ENCODE peak calls at places on chromosomes 7 and 10, in seven cellular contexts. Y is T-helper 17 cell; B is fibroblast of the aortic adventitia; A is fibroblast of gingiva; Z is CD4-positive, alpha-beta memory T cell; X is stimulated activated CD4-positive, alpha-beta T cell treated with anti-CD3 and anti-CD28 coated beads, TNF-alpha, amount 100 ng/mL, for 24 hours; F is GM20000. U is an unnamed sample.

GRCh38 chr10:12628964-12629766 is 279.8 kb downstream of the CAMK1D start:
- DNase-seq in A (no peak), X (no peak), Z (no peak), Y (no peak), F (no peak), B (no peak), U (no peak)

GRCh38 chr7:150610193-150610592 is 22.0 kb downstream of the GIMAP6 start:
- DNase-seq in B (no peak), Z (no peak), F (no peak), X (no peak), Y (no peak), A (no peak), U (no peak)

GRCh38 chr10:96502561-96503267 is 11.0 kb downstream of the TLL2 start:
- DNase-seq in Y (no peak), Z (no peak), B (no peak), F (no peak), X (no peak), A (no peak), U (no peak)

GRCh38 chr7:18521236-18521589 is 25.7 kb downstream of the HDAC9 start:
- DNase-seq in Y (no peak), B (peak; percentile 9), X (no peak), A (no peak), Z (no peak), F (no peak), U (no peak)

GRCh38 chr10:29811751-29812427 is 177.1 kb upstream of the SVIL start:
- DNase-seq in X (no peak), A (peak; percentile 98), Z (no peak), F (no peak), B (peak; percentile 98), Y (no peak), U (no peak)

GRCh38 chr10:672139-672538 is 17.3 kb downstream of the DIP2C start:
- DNase-seq in Y (no peak), Z (no peak), X (no peak), B (no peak), A (no peak), F (no peak), U (no peak)

GRCh38 chr10:118002581-118002980 is 44.2 kb downstream of the RAB11FIP2 start:
- DNase-seq in F (no peak), Y (no peak), B (peak; percentile 17), A (no peak), Z (no peak), X (no peak), U (no peak)

GRCh38 chr7:76091506-76091905 is 43.6 kb downstream of the MDH2 start:
- DNase-seq in Z (no peak), A (no peak), X (no peak), Y (no peak), B (no peak), F (no peak), U (no peak)

GRCh38 chr10:103636492-103636891 is 143.0 kb downstream of the NEURL1 start:
- DNase-seq in B (no peak), X (no peak), Y (no peak), A (no peak), Z (no peak), F (no peak), U (no peak)

GRCh38 chr7:17697128-17697881 is 243.0 kb downstream of the SNX13 start:
- DNase-seq in A (no peak), Z (no peak), B (peak; percentile 53), X (no peak), Y (no peak), F (no peak), U (no peak)

GRCh38 chr10:75136346-75136745 is 24.9 kb downstream of the SAMD8 start:
- DNase-seq in F (no peak), B (no peak), Y (no peak), X (no peak), A (no peak), Z (no peak), U (no peak)

GRCh38 chr10:904403-904802 is 27.1 kb downstream of the LARP4B start:
- DNase-seq in F (no peak), A (no peak), Y (no peak), X (no peak), Z (no peak), B (no peak), U (no peak)

U was measured in stimulated activated effector memory CD8-positive, alpha-beta T cell treated with anti-CD3 and anti-CD28 coated beads, Interleukin-12 subunit alpha, Interleukin-12 subunit beta, amount 100 ng/mL, for 72 hours.